ENCODE peak calls at places on chromosomes 5 and 9, in four cellular contexts. M is CD8-positive, alpha-beta T cell; I is stimulated activated naive B cell treated with anti-CD40 and anti-IgM and Interleukin-4, amounts not matched to agents 10 μg/mL and 1 μg/mL and 100 μg/mL, for 72 hours; Y is HCT116. Q is an unnamed sample.

GRCh38 chr9:7909537-7909936 is 110.0 kb upstream of the DMAC1 start:
- ATAC-seq in I (no peak), M (no peak), Y (no peak), Q (no peak)

GRCh38 chr5:16987776-16988175 is 51.7 kb upstream of the MYO10 start:
- ATAC-seq in I (no peak), M (no peak), Y (no peak), Q (no peak)

GRCh38 chr9:87498816-87499454 is 1.3 kb downstream of the DAPK1 start:
- ATAC-seq in M (no peak), I (no peak), Y (no peak), Q (no peak)

GRCh38 chr5:111752426-111752965 is 4.5 kb downstream of the NREP start:
- ATAC-seq in M (no peak), I (no peak), Y (no peak), Q (no peak)

GRCh38 chr9:7212101-7212500 is 454.3 kb downstream of the KDM4C start:
- ATAC-seq in I (no peak), Y (no peak), M (no peak), Q (no peak)

GRCh38 chr9:73053543-73053942 is 98.1 kb upstream of the ANXA1 start:
- ATAC-seq in I (no peak), Y (no peak), M (no peak), Q (no peak)

GRCh38 chr9:130682490-130683121 is 11.0 kb upstream of the EXOSC2 start:
- ATAC-seq in Y (peak), I (peak), M (peak), Q (peak)

GRCh38 chr5:112485802-112486427 is 66.8 kb upstream of the EPB41L4A start:
- ATAC-seq in I (no peak), M (no peak), Y (no peak), Q (no peak)

GRCh38 chr5:82793808-82794419 is 283.3 kb downstream of the TMEM167A start:
- ATAC-seq in I (no peak), Y (peak), M (no peak), Q (peak)

GRCh38 chr5:113448224-113448623 is 13.4 kb upstream of the TSSK1B start:
- ATAC-seq in I (no peak), Y (no peak), M (no peak), Q (no peak)

GRCh38 chr9:12666813-12667212 is 26.4 kb upstream of the TYRP1 start:
- ATAC-seq in Y (peak), M (no peak), I (no peak), Q (peak)

GRCh38 chr5:176660530-176660859 is 13.2 kb downstream of the TSPAN17 start:
- ATAC-seq in M (peak), I (peak), Y (peak), Q (peak)

GRCh38 chr9:95336281-95336680 is 18.8 kb upstream of the FANCC start:
- ATAC-seq in M (peak), Y (peak), I (peak), Q (no peak)

GRCh38 chr5:65018763-65019162 is 250.0 kb downstream of the CWC27 start:
- ATAC-seq in I (no peak), M (no peak), Y (no peak), Q (no peak)

GRCh38 chr5:91384671-91385430 is 1.7 kb upstream of the ARRDC3 start:
- ATAC-seq in I (no peak), M (peak), Y (no peak), Q (no peak)

GRCh38 chr5:112649882-112650281 is 87.8 kb upstream of the APC start:
- ATAC-seq in M (no peak), I (no peak), Y (peak), Q (no peak)

GRCh38 chr9:69171049-69171448 is 3.0 kb upstream of the TJP2 start:
- ATAC-seq in Y (no peak), I (no peak), M (no peak), Q (peak)

GRCh38 chr9:116425244-116425643 is 261.9 kb upstream of the TRIM32 start:
- ATAC-seq in Y (no peak), I (no peak), M (no peak), Q (no peak)